ENCODE peak calls at places on chromosomes 4 and X, in six cellular contexts. One of them, this sample, is unnamed.
A peak's percentile ranks its signal among the peaks of the same experiment; 100 is the strongest.

GRCh38 chr4:38150021-38150671 is 189.9 kb downstream of the PTTG2 start:
- DNase-seq in amniotic stem cell: no peak
- DNase-seq in sciatic nerve: no peak
- DNase-seq in activated CD4-positive, alpha-beta T cell treated with anti-CD3 and anti-CD28 coated beads, Interleukin-2, amount 10 ng/mL, durations not matched to agents 7 days and 5 days: no peak
- DNase-seq in smooth muscle cell of the brain vasculature: no peak
- DNase-seq in caudate nucleus: no peak
- DNase-seq in this sample: no peak

GRCh38 chr4:7326693-7327340 is 107.9 kb downstream of the PSAPL1 start:
- DNase-seq in smooth muscle cell of the brain vasculature: no peak
- DNase-seq in amniotic stem cell: no peak
- DNase-seq in activated CD4-positive, alpha-beta T cell treated with anti-CD3 and anti-CD28 coated beads, Interleukin-2, amount 10 ng/mL, durations not matched to agents 7 days and 5 days: no peak
- DNase-seq in sciatic nerve: no peak
- DNase-seq in caudate nucleus: no peak
- DNase-seq in this sample: no peak

GRCh38 chrX:76433219-76433618 is 5.7 kb downstream of the MAGEE1 start:
- DNase-seq in smooth muscle cell of the brain vasculature: no peak
- DNase-seq in caudate nucleus: no peak
- DNase-seq in amniotic stem cell: no peak
- DNase-seq in activated CD4-positive, alpha-beta T cell treated with anti-CD3 and anti-CD28 coated beads, Interleukin-2, amount 10 ng/mL, durations not matched to agents 7 days and 5 days: no peak
- DNase-seq in sciatic nerve: no peak
- DNase-seq in this sample: no peak

GRCh38 chr4:141914746-141915145 is 278.4 kb downstream of the IL15 start:
- DNase-seq in smooth muscle cell of the brain vasculature: no peak
- DNase-seq in activated CD4-positive, alpha-beta T cell treated with anti-CD3 and anti-CD28 coated beads, Interleukin-2, amount 10 ng/mL, durations not matched to agents 7 days and 5 days: no peak
- DNase-seq in caudate nucleus: no peak
- DNase-seq in sciatic nerve: no peak
- DNase-seq in amniotic stem cell: no peak
- DNase-seq in this sample: no peak

GRCh38 chrX:72105436-72105835 is 26.3 kb downstream of the RTL5 start:
- DNase-seq in activated CD4-positive, alpha-beta T cell treated with anti-CD3 and anti-CD28 coated beads, Interleukin-2, amount 10 ng/mL, durations not matched to agents 7 days and 5 days: peak; percentile 73
- DNase-seq in smooth muscle cell of the brain vasculature: no peak
- DNase-seq in caudate nucleus: no peak
- DNase-seq in sciatic nerve: no peak
- DNase-seq in amniotic stem cell: no peak
- DNase-seq in this sample: no peak

GRCh38 chr4:171793723-171794122 is 19.5 kb upstream of the GALNTL6 start:
- DNase-seq in sciatic nerve: no peak
- DNase-seq in caudate nucleus: no peak
- DNase-seq in activated CD4-positive, alpha-beta T cell treated with anti-CD3 and anti-CD28 coated beads, Interleukin-2, amount 10 ng/mL, durations not matched to agents 7 days and 5 days: no peak
- DNase-seq in smooth muscle cell of the brain vasculature: no peak
- DNase-seq in amniotic stem cell: no peak
- DNase-seq in this sample: no peak

GRCh38 chrX:2351999-2352995 is 148.5 kb downstream of the DHRSX start:
- DNase-seq in sciatic nerve: no peak
- DNase-seq in amniotic stem cell: no peak
- DNase-seq in caudate nucleus: no peak
- DNase-seq in smooth muscle cell of the brain vasculature: peak; percentile 91
- DNase-seq in activated CD4-positive, alpha-beta T cell treated with anti-CD3 and anti-CD28 coated beads, Interleukin-2, amount 10 ng/mL, durations not matched to agents 7 days and 5 days: no peak
- DNase-seq in this sample: peak; percentile 80

GRCh38 chr4:109494538-109494937 is 60.9 kb downstream of the SEC24B start:
- DNase-seq in amniotic stem cell: no peak
- DNase-seq in sciatic nerve: no peak
- DNase-seq in activated CD4-positive, alpha-beta T cell treated with anti-CD3 and anti-CD28 coated beads, Interleukin-2, amount 10 ng/mL, durations not matched to agents 7 days and 5 days: no peak
- DNase-seq in smooth muscle cell of the brain vasculature: no peak
- DNase-seq in caudate nucleus: no peak
- DNase-seq in this sample: no peak

GRCh38 chr4:161428180-161428965 is 735.4 kb downstream of the FSTL5 start:
- DNase-seq in sciatic nerve: no peak
- DNase-seq in activated CD4-positive, alpha-beta T cell treated with anti-CD3 and anti-CD28 coated beads, Interleukin-2, amount 10 ng/mL, durations not matched to agents 7 days and 5 days: no peak
- DNase-seq in caudate nucleus: no peak
- DNase-seq in amniotic stem cell: no peak
- DNase-seq in smooth muscle cell of the brain vasculature: no peak
- DNase-seq in this sample: no peak

GRCh38 chr4:76623217-76624060 is 188.4 kb downstream of the SHROOM3 start:
- DNase-seq in smooth muscle cell of the brain vasculature: no peak
- DNase-seq in activated CD4-positive, alpha-beta T cell treated with anti-CD3 and anti-CD28 coated beads, Interleukin-2, amount 10 ng/mL, durations not matched to agents 7 days and 5 days: no peak
- DNase-seq in sciatic nerve: no peak
- DNase-seq in caudate nucleus: no peak
- DNase-seq in amniotic stem cell: no peak
- DNase-seq in this sample: no peak

GRCh38 chr4:577499-578450 is 1.7 kb upstream of the TMEM271 start:
- DNase-seq in amniotic stem cell: no peak
- DNase-seq in activated CD4-positive, alpha-beta T cell treated with anti-CD3 and anti-CD28 coated beads, Interleukin-2, amount 10 ng/mL, durations not matched to agents 7 days and 5 days: no peak
- DNase-seq in sciatic nerve: no peak
- DNase-seq in smooth muscle cell of the brain vasculature: no peak
- DNase-seq in caudate nucleus: no peak
- DNase-seq in this sample: peak; percentile 35

GRCh38 chrX:109890910-109891502 is 111.9 kb upstream of the TMEM164 start:
- DNase-seq in caudate nucleus: peak; percentile 2
- DNase-seq in sciatic nerve: peak; percentile 62
- DNase-seq in amniotic stem cell: no peak
- DNase-seq in smooth muscle cell of the brain vasculature: no peak
- DNase-seq in activated CD4-positive, alpha-beta T cell treated with anti-CD3 and anti-CD28 coated beads, Interleukin-2, amount 10 ng/mL, durations not matched to agents 7 days and 5 days: peak; percentile 44
- DNase-seq in this sample: peak; percentile 21

GRCh38 chr4:21507439-21507838 is 441.1 kb downstream of the KCNIP4 start:
- DNase-seq in caudate nucleus: no peak
- DNase-seq in activated CD4-positive, alpha-beta T cell treated with anti-CD3 and anti-CD28 coated beads, Interleukin-2, amount 10 ng/mL, durations not matched to agents 7 days and 5 days: no peak
- DNase-seq in amniotic stem cell: no peak
- DNase-seq in sciatic nerve: no peak
- DNase-seq in smooth muscle cell of the brain vasculature: no peak
- DNase-seq in this sample: no peak

GRCh38 chrX:114051667-114052315 is 532.1 kb upstream of the HTR2C start:
- DNase-seq in amniotic stem cell: no peak
- DNase-seq in sciatic nerve: no peak
- DNase-seq in activated CD4-positive, alpha-beta T cell treated with anti-CD3 and anti-CD28 coated beads, Interleukin-2, amount 10 ng/mL, durations not matched to agents 7 days and 5 days: no peak
- DNase-seq in caudate nucleus: no peak
- DNase-seq in smooth muscle cell of the brain vasculature: no peak
- DNase-seq in this sample: no peak

GRCh38 chr4:152265149-152265621 is 270.7 kb downstream of the FBXW7 start:
- DNase-seq in smooth muscle cell of the brain vasculature: peak; percentile 28
- DNase-seq in sciatic nerve: no peak
- DNase-seq in amniotic stem cell: no peak
- DNase-seq in caudate nucleus: no peak
- DNase-seq in activated CD4-positive, alpha-beta T cell treated with anti-CD3 and anti-CD28 coated beads, Interleukin-2, amount 10 ng/mL, durations not matched to agents 7 days and 5 days: no peak
- DNase-seq in this sample: peak; percentile 67

GRCh38 chr4:1408418-1408817 is 2.2 kb upstream of the NKX1-1 start:
- DNase-seq in sciatic nerve: no peak
- DNase-seq in activated CD4-positive, alpha-beta T cell treated with anti-CD3 and anti-CD28 coated beads, Interleukin-2, amount 10 ng/mL, durations not matched to agents 7 days and 5 days: no peak
- DNase-seq in amniotic stem cell: no peak
- DNase-seq in smooth muscle cell of the brain vasculature: no peak
- DNase-seq in caudate nucleus: no peak
- DNase-seq in this sample: no peak

GRCh38 chr4:111454961-111455360 is 690.3 kb upstream of the FAM241A start:
- DNase-seq in amniotic stem cell: no peak
- DNase-seq in caudate nucleus: peak; percentile 4
- DNase-seq in activated CD4-positive, alpha-beta T cell treated with anti-CD3 and anti-CD28 coated beads, Interleukin-2, amount 10 ng/mL, durations not matched to agents 7 days and 5 days: no peak
- DNase-seq in sciatic nerve: no peak
- DNase-seq in smooth muscle cell of the brain vasculature: no peak
- DNase-seq in this sample: no peak

GRCh38 chr4:38023347-38024202 is 63.4 kb downstream of the PTTG2 start:
- DNase-seq in activated CD4-positive, alpha-beta T cell treated with anti-CD3 and anti-CD28 coated beads, Interleukin-2, amount 10 ng/mL, durations not matched to agents 7 days and 5 days: no peak
- DNase-seq in smooth muscle cell of the brain vasculature: no peak
- DNase-seq in caudate nucleus: no peak
- DNase-seq in amniotic stem cell: no peak
- DNase-seq in sciatic nerve: no peak
- DNase-seq in this sample: no peak

GRCh38 chrX:18098704-18099103 is 122.0 kb downstream of the BEND2 start:
- DNase-seq in smooth muscle cell of the brain vasculature: no peak
- DNase-seq in activated CD4-positive, alpha-beta T cell treated with anti-CD3 and anti-CD28 coated beads, Interleukin-2, amount 10 ng/mL, durations not matched to agents 7 days and 5 days: no peak
- DNase-seq in caudate nucleus: no peak
- DNase-seq in sciatic nerve: no peak
- DNase-seq in amniotic stem cell: no peak
- DNase-seq in this sample: no peak

GRCh38 chr4:96742332-96743014 is 902.6 kb downstream of the PDHA2 start:
- DNase-seq in smooth muscle cell of the brain vasculature: no peak
- DNase-seq in amniotic stem cell: no peak
- DNase-seq in caudate nucleus: no peak
- DNase-seq in activated CD4-positive, alpha-beta T cell treated with anti-CD3 and anti-CD28 coated beads, Interleukin-2, amount 10 ng/mL, durations not matched to agents 7 days and 5 days: no peak
- DNase-seq in sciatic nerve: no peak
- DNase-seq in this sample: no peak

GRCh38 chr4:7068883-7069282 is 1.0 kb upstream of the GRPEL1 start:
- DNase-seq in smooth muscle cell of the brain vasculature: no peak
- DNase-seq in sciatic nerve: peak; percentile 59
- DNase-seq in amniotic stem cell: no peak
- DNase-seq in activated CD4-positive, alpha-beta T cell treated with anti-CD3 and anti-CD28 coated beads, Interleukin-2, amount 10 ng/mL, durations not matched to agents 7 days and 5 days: no peak
- DNase-seq in caudate nucleus: no peak
- DNase-seq in this sample: no peak

GRCh38 chr4:165308174-165308573 is 19.3 kb upstream of the MSMO1 start:
- DNase-seq in sciatic nerve: no peak
- DNase-seq in caudate nucleus: no peak
- DNase-seq in smooth muscle cell of the brain vasculature: no peak
- DNase-seq in activated CD4-positive, alpha-beta T cell treated with anti-CD3 and anti-CD28 coated beads, Interleukin-2, amount 10 ng/mL, durations not matched to agents 7 days and 5 days: no peak
- DNase-seq in amniotic stem cell: no peak
- DNase-seq in this sample: no peak

GRCh38 chr4:93828830-93829530 is 427 bp downstream of the ATOH1 start:
- DNase-seq in activated CD4-positive, alpha-beta T cell treated with anti-CD3 and anti-CD28 coated beads, Interleukin-2, amount 10 ng/mL, durations not matched to agents 7 days and 5 days: no peak
- DNase-seq in caudate nucleus: no peak
- DNase-seq in amniotic stem cell: no peak
- DNase-seq in smooth muscle cell of the brain vasculature: no peak
- DNase-seq in sciatic nerve: no peak
- DNase-seq in this sample: no peak

GRCh38 chrX:72142094-72142843 is 10.6 kb upstream of the RTL5 start:
- DNase-seq in sciatic nerve: no peak
- DNase-seq in caudate nucleus: no peak
- DNase-seq in smooth muscle cell of the brain vasculature: no peak
- DNase-seq in activated CD4-positive, alpha-beta T cell treated with anti-CD3 and anti-CD28 coated beads, Interleukin-2, amount 10 ng/mL, durations not matched to agents 7 days and 5 days: no peak
- DNase-seq in amniotic stem cell: no peak
- DNase-seq in this sample: no peak

GRCh38 chrX:107710617-107711391 is 64.8 kb downstream of the TSC22D3 start:
- DNase-seq in sciatic nerve: no peak
- DNase-seq in smooth muscle cell of the brain vasculature: peak; percentile 46
- DNase-seq in amniotic stem cell: peak; percentile 68
- DNase-seq in caudate nucleus: no peak
- DNase-seq in activated CD4-positive, alpha-beta T cell treated with anti-CD3 and anti-CD28 coated beads, Interleukin-2, amount 10 ng/mL, durations not matched to agents 7 days and 5 days: peak; percentile 83
- DNase-seq in this sample: no peak